ENCODE peak calls at places on chromosome 16, in eight cellular contexts. One of them, this sample, is unnamed.

GRCh38 chr16:12303649-12304048 is 327.1 kb downstream of the SNX29 start:
- DNase-seq in GM06990: no peak
- DNase-seq in fibroblast of pulmonary artery: peak; percentile 16
- DNase-seq in fibroblast of the aortic adventitia: peak; percentile 10
- DNase-seq in cardiac fibroblast: peak; percentile 29
- DNase-seq in fibroblast of lung: no peak
- DNase-seq in progenitor cell of endocrine pancreas: no peak
- DNase-seq in uterus: peak; percentile 29
- DNase-seq in this sample: no peak

GRCh38 chr16:4381072-4381934 is 9.7 kb downstream of the VASN start:
- DNase-seq in progenitor cell of endocrine pancreas: no peak
- DNase-seq in fibroblast of the aortic adventitia: no peak
- DNase-seq in cardiac fibroblast: no peak
- DNase-seq in GM06990: no peak
- DNase-seq in fibroblast of pulmonary artery: no peak
- DNase-seq in fibroblast of lung: no peak
- DNase-seq in uterus: no peak
- DNase-seq in this sample: no peak

GRCh38 chr16:19843371-19843770 is 41.3 kb downstream of the GPRC5B start:
- DNase-seq in fibroblast of lung: peak; percentile 25
- DNase-seq in cardiac fibroblast: no peak
- DNase-seq in fibroblast of the aortic adventitia: no peak
- DNase-seq in progenitor cell of endocrine pancreas: no peak
- DNase-seq in uterus: no peak
- DNase-seq in fibroblast of pulmonary artery: no peak
- DNase-seq in GM06990: no peak
- DNase-seq in this sample: no peak

GRCh38 chr16:88020513-88020885 is 69.3 kb downstream of the BANP start:
- DNase-seq in fibroblast of lung: no peak
- DNase-seq in GM06990: no peak
- DNase-seq in fibroblast of the aortic adventitia: no peak
- DNase-seq in progenitor cell of endocrine pancreas: no peak
- DNase-seq in cardiac fibroblast: no peak
- DNase-seq in fibroblast of pulmonary artery: no peak
- DNase-seq in uterus: no peak
- DNase-seq in this sample: no peak

GRCh38 chr16:89277641-89278341 is 60.3 kb downstream of the ZNF778 start:
- DNase-seq in progenitor cell of endocrine pancreas: no peak
- DNase-seq in cardiac fibroblast: no peak
- DNase-seq in uterus: no peak
- DNase-seq in fibroblast of lung: no peak
- DNase-seq in fibroblast of pulmonary artery: no peak
- DNase-seq in GM06990: no peak
- DNase-seq in fibroblast of the aortic adventitia: no peak
- DNase-seq in this sample: no peak

GRCh38 chr16:85460983-85461813 is 151.9 kb upstream of the GSE1 start:
- DNase-seq in cardiac fibroblast: peak; percentile 70
- DNase-seq in uterus: peak; percentile 75
- DNase-seq in fibroblast of lung: peak; percentile 54
- DNase-seq in fibroblast of pulmonary artery: peak; percentile 53
- DNase-seq in progenitor cell of endocrine pancreas: no peak
- DNase-seq in GM06990: no peak
- DNase-seq in fibroblast of the aortic adventitia: peak; percentile 29
- DNase-seq in this sample: no peak

GRCh38 chr16:84190731-84191388 is at the start of gene ADAD2:
- DNase-seq in fibroblast of lung: no peak
- DNase-seq in fibroblast of pulmonary artery: no peak
- DNase-seq in progenitor cell of endocrine pancreas: no peak
- DNase-seq in GM06990: no peak
- DNase-seq in uterus: no peak
- DNase-seq in fibroblast of the aortic adventitia: no peak
- DNase-seq in cardiac fibroblast: peak; percentile 15
- DNase-seq in this sample: no peak

GRCh38 chr16:11597737-11598136 is 11.0 kb upstream of the LITAF start:
- DNase-seq in fibroblast of lung: no peak
- DNase-seq in uterus: peak; percentile 50
- DNase-seq in cardiac fibroblast: no peak
- DNase-seq in fibroblast of the aortic adventitia: no peak
- DNase-seq in GM06990: no peak
- DNase-seq in progenitor cell of endocrine pancreas: no peak
- DNase-seq in fibroblast of pulmonary artery: no peak
- DNase-seq in this sample: no peak

GRCh38 chr16:87051526-87052320 is 265.5 kb downstream of the C16orf95 start:
- DNase-seq in fibroblast of lung: no peak
- DNase-seq in progenitor cell of endocrine pancreas: no peak
- DNase-seq in fibroblast of pulmonary artery: no peak
- DNase-seq in cardiac fibroblast: no peak
- DNase-seq in fibroblast of the aortic adventitia: no peak
- DNase-seq in uterus: no peak
- DNase-seq in GM06990: no peak
- DNase-seq in this sample: no peak

GRCh38 chr16:72537684-72538083 is 365.7 kb upstream of the PMFBP1 start:
- DNase-seq in uterus: no peak
- DNase-seq in fibroblast of pulmonary artery: peak; percentile 55
- DNase-seq in cardiac fibroblast: peak; percentile 71
- DNase-seq in GM06990: no peak
- DNase-seq in fibroblast of lung: peak; percentile 78
- DNase-seq in fibroblast of the aortic adventitia: peak; percentile 68
- DNase-seq in progenitor cell of endocrine pancreas: no peak
- DNase-seq in this sample: no peak

GRCh38 chr16:77191259-77191969 is 424 bp downstream of the MON1B start:
- DNase-seq in progenitor cell of endocrine pancreas: no peak
- DNase-seq in fibroblast of the aortic adventitia: peak; percentile 17
- DNase-seq in cardiac fibroblast: peak; percentile 26
- DNase-seq in GM06990: peak; percentile 57
- DNase-seq in uterus: peak; percentile 34
- DNase-seq in fibroblast of lung: no peak
- DNase-seq in fibroblast of pulmonary artery: no peak
- DNase-seq in this sample: no peak

GRCh38 chr16:10519929-10520868 is 60.2 kb downstream of the EMP2 start:
- DNase-seq in fibroblast of pulmonary artery: no peak
- DNase-seq in uterus: no peak
- DNase-seq in fibroblast of lung: no peak
- DNase-seq in cardiac fibroblast: peak; percentile 25
- DNase-seq in fibroblast of the aortic adventitia: no peak
- DNase-seq in progenitor cell of endocrine pancreas: no peak
- DNase-seq in GM06990: no peak
- DNase-seq in this sample: no peak

GRCh38 chr16:2858245-2859025 is 465 bp upstream of the PRSS22 start:
- DNase-seq in uterus: no peak
- DNase-seq in fibroblast of the aortic adventitia: no peak
- DNase-seq in cardiac fibroblast: no peak
- DNase-seq in progenitor cell of endocrine pancreas: peak; percentile 74
- DNase-seq in fibroblast of pulmonary artery: no peak
- DNase-seq in fibroblast of lung: no peak
- DNase-seq in GM06990: no peak
- DNase-seq in this sample: no peak

DNA sequence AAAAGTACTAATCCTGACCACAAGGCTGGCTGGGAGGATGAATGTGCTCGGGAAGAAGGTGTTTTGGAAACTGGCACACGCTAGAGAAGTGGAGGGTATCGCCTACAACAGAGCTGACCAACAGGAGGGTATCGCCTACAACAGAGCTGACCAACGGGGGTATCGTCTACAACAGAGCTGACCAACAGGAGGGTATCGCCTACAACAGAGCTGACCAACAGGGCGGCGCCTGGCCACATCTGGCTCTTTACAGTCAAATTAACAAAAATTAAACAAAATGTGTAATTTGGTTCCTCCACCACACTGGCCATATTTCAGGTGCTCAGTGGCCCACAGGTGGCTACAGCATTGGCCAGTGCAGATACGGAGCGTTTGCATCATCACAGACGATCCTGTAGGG is 153.5 kb downstream of the CMIP start:
- DNase-seq in GM06990: no peak
- DNase-seq in fibroblast of lung: no peak
- DNase-seq in cardiac fibroblast: no peak
- DNase-seq in fibroblast of pulmonary artery: no peak
- DNase-seq in progenitor cell of endocrine pancreas: no peak
- DNase-seq in fibroblast of the aortic adventitia: no peak
- DNase-seq in uterus: no peak
- DNase-seq in this sample: no peak
- TF ChIP-seq CTCF in GM06990: no peak
- TF ChIP-seq CTCF in fibroblast of lung: no peak
- TF ChIP-seq CTCF in cardiac fibroblast: no peak
- TF ChIP-seq CTCF in fibroblast of pulmonary artery: no peak
- TF ChIP-seq CTCF in progenitor cell of endocrine pancreas: no peak
- TF ChIP-seq CTCF in fibroblast of the aortic adventitia: no peak
- TF ChIP-seq CTCF in uterus: no peak
- TF ChIP-seq CTCF in this sample: no peak

GRCh38 chr16:29805232-29806095 is 865 bp upstream of the MAZ start:
- DNase-seq in GM06990: peak; percentile 99
- DNase-seq in fibroblast of lung: peak; percentile 98
- DNase-seq in fibroblast of pulmonary artery: peak; percentile 97
- DNase-seq in cardiac fibroblast: peak; percentile 98
- DNase-seq in fibroblast of the aortic adventitia: peak; percentile 96
- DNase-seq in uterus: peak; percentile 96
- DNase-seq in progenitor cell of endocrine pancreas: peak; percentile 98
- DNase-seq in this sample: peak; percentile 98
- TF ChIP-seq CTCF in GM06990: peak; percentile 13
- TF ChIP-seq CTCF in fibroblast of lung: peak; percentile 5
- TF ChIP-seq CTCF in fibroblast of pulmonary artery: no peak
- TF ChIP-seq CTCF in cardiac fibroblast: no peak
- TF ChIP-seq CTCF in fibroblast of the aortic adventitia: no peak
- TF ChIP-seq CTCF in uterus: peak; percentile 9
- TF ChIP-seq CTCF in progenitor cell of endocrine pancreas: no peak
- TF ChIP-seq CTCF in this sample: peak; percentile 34

GRCh38 chr16:13873835-13874438 is 46.0 kb upstream of the ERCC4 start:
- DNase-seq in cardiac fibroblast: peak; percentile 28
- DNase-seq in fibroblast of lung: peak; percentile 7
- DNase-seq in progenitor cell of endocrine pancreas: no peak
- DNase-seq in GM06990: no peak
- DNase-seq in fibroblast of the aortic adventitia: peak; percentile 9
- DNase-seq in fibroblast of pulmonary artery: peak; percentile 41
- DNase-seq in uterus: no peak
- DNase-seq in this sample: no peak
- TF ChIP-seq CTCF in cardiac fibroblast: peak; percentile 42
- TF ChIP-seq CTCF in fibroblast of lung: peak; percentile 41
- TF ChIP-seq CTCF in progenitor cell of endocrine pancreas: peak; percentile 68
- TF ChIP-seq CTCF in GM06990: peak; percentile 38
- TF ChIP-seq CTCF in fibroblast of the aortic adventitia: peak; percentile 37
- TF ChIP-seq CTCF in fibroblast of pulmonary artery: peak; percentile 53
- TF ChIP-seq CTCF in uterus: no peak
- TF ChIP-seq CTCF in this sample: peak; percentile 79

GRCh38 chr16:82625066-82625968 is 1.5 kb upstream of the CDH13 start:
- DNase-seq in progenitor cell of endocrine pancreas: no peak
- DNase-seq in fibroblast of the aortic adventitia: no peak
- DNase-seq in cardiac fibroblast: peak; percentile 35
- DNase-seq in fibroblast of pulmonary artery: no peak
- DNase-seq in GM06990: no peak
- DNase-seq in fibroblast of lung: no peak
- DNase-seq in uterus: no peak
- DNase-seq in this sample: no peak

GRCh38 chr16:82621796-82622195 is 5.0 kb upstream of the CDH13 start:
- DNase-seq in fibroblast of pulmonary artery: no peak
- DNase-seq in uterus: no peak
- DNase-seq in progenitor cell of endocrine pancreas: no peak
- DNase-seq in GM06990: no peak
- DNase-seq in fibroblast of the aortic adventitia: no peak
- DNase-seq in cardiac fibroblast: no peak
- DNase-seq in fibroblast of lung: no peak
- DNase-seq in this sample: no peak
- TF ChIP-seq CTCF in fibroblast of pulmonary artery: no peak
- TF ChIP-seq CTCF in uterus: no peak
- TF ChIP-seq CTCF in progenitor cell of endocrine pancreas: no peak
- TF ChIP-seq CTCF in GM06990: no peak
- TF ChIP-seq CTCF in fibroblast of the aortic adventitia: peak; percentile 17
- TF ChIP-seq CTCF in cardiac fibroblast: peak; percentile 3
- TF ChIP-seq CTCF in fibroblast of lung: no peak
- TF ChIP-seq CTCF in this sample: no peak

DNA sequence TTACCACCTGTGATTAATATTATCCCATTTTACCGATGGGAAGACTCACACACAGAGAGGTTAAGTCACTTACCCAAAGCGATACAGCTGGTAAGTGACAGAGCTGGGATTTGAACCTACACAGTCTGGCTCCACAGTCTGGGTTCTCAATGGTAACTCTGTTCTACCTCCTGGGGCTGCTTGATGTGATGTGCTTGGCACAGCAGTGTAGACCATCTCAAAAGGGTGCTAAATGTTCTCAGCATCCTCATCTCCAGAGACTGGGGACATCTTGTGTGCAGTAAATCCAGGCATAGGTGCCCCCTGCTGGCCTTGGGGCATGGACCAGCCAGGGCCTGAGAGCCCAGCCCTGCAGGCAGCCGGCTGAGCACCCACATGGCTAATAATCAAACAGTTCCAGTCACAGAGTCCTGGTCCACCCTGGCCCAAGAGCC is 15.4 kb upstream of the KATNB1 start:
- DNase-seq in fibroblast of the aortic adventitia: peak; percentile 56
- DNase-seq in fibroblast of lung: peak; percentile 36
- DNase-seq in fibroblast of pulmonary artery: peak; percentile 75
- DNase-seq in uterus: no peak
- DNase-seq in progenitor cell of endocrine pancreas: peak; percentile 57
- DNase-seq in GM06990: no peak
- DNase-seq in cardiac fibroblast: peak; percentile 74
- DNase-seq in this sample: no peak
- TF ChIP-seq CTCF in fibroblast of the aortic adventitia: peak; percentile 67
- TF ChIP-seq CTCF in fibroblast of lung: peak; percentile 73
- TF ChIP-seq CTCF in fibroblast of pulmonary artery: peak; percentile 83
- TF ChIP-seq CTCF in uterus: peak; percentile 50
- TF ChIP-seq CTCF in progenitor cell of endocrine pancreas: peak; percentile 81
- TF ChIP-seq CTCF in GM06990: peak; percentile 70
- TF ChIP-seq CTCF in cardiac fibroblast: peak; percentile 90
- TF ChIP-seq CTCF in this sample: peak; percentile 76

GRCh38 chr16:13305019-13305755 is 403.8 kb downstream of the SHISA9 start:
- DNase-seq in progenitor cell of endocrine pancreas: no peak
- DNase-seq in fibroblast of pulmonary artery: no peak
- DNase-seq in GM06990: no peak
- DNase-seq in cardiac fibroblast: no peak
- DNase-seq in uterus: no peak
- DNase-seq in fibroblast of lung: peak; percentile 6
- DNase-seq in fibroblast of the aortic adventitia: no peak
- DNase-seq in this sample: no peak
- TF ChIP-seq CTCF in progenitor cell of endocrine pancreas: no peak
- TF ChIP-seq CTCF in fibroblast of pulmonary artery: no peak
- TF ChIP-seq CTCF in GM06990: no peak
- TF ChIP-seq CTCF in cardiac fibroblast: no peak
- TF ChIP-seq CTCF in uterus: no peak
- TF ChIP-seq CTCF in fibroblast of lung: no peak
- TF ChIP-seq CTCF in fibroblast of the aortic adventitia: no peak
- TF ChIP-seq CTCF in this sample: no peak

This sample was measured in type B pancreatic cell.